ENCODE peak calls at places on chromosome 5, in four cellular contexts. One of them, this sample, is unnamed.
A peak's percentile ranks its signal among the peaks of the same experiment; 100 is the strongest.

GRCh38 chr5:168642019-168642418 is 62.9 kb upstream of the PANK3 start:
- DNase-seq in fibroblast of the conjunctiva: no peak
- DNase-seq in skeletal muscle cell: no peak
- DNase-seq in neuronal stem cell: no peak
- DNase-seq in this sample: no peak

GRCh38 chr5:33441241-33441844 is 578 bp downstream of the TARS1 start:
- DNase-seq in fibroblast of the conjunctiva: peak; percentile 73
- DNase-seq in skeletal muscle cell: peak; percentile 33
- DNase-seq in neuronal stem cell: no peak
- DNase-seq in this sample: no peak

GRCh38 chr5:132176543-132176945 is 51.1 kb downstream of the P4HA2 start:
- DNase-seq in fibroblast of the conjunctiva: no peak
- DNase-seq in skeletal muscle cell: no peak
- DNase-seq in neuronal stem cell: no peak
- DNase-seq in this sample: no peak

GRCh38 chr5:121949885-121950284 is 11.9 kb upstream of the SRFBP1 start:
- DNase-seq in fibroblast of the conjunctiva: peak; percentile 47
- DNase-seq in skeletal muscle cell: peak; percentile 17
- DNase-seq in neuronal stem cell: peak; percentile 30
- DNase-seq in this sample: no peak

GRCh38 chr5:1945606-1946005 is 62.9 kb upstream of the IRX4 start:
- DNase-seq in fibroblast of the conjunctiva: no peak
- DNase-seq in skeletal muscle cell: no peak
- DNase-seq in neuronal stem cell: no peak
- DNase-seq in this sample: no peak

GRCh38 chr5:65823820-65824445 is 101.9 kb downstream of the NLN start:
- DNase-seq in fibroblast of the conjunctiva: no peak
- DNase-seq in skeletal muscle cell: no peak
- DNase-seq in neuronal stem cell: no peak
- DNase-seq in this sample: no peak

GRCh38 chr5:38468202-38468656 is 88.2 kb downstream of the LIFR start:
- DNase-seq in fibroblast of the conjunctiva: peak; percentile 80
- DNase-seq in skeletal muscle cell: peak; percentile 85
- DNase-seq in neuronal stem cell: no peak
- DNase-seq in this sample: no peak

GRCh38 chr5:11656940-11657339 is 247.3 kb downstream of the CTNND2 start:
- DNase-seq in fibroblast of the conjunctiva: no peak
- DNase-seq in skeletal muscle cell: no peak
- DNase-seq in neuronal stem cell: no peak
- DNase-seq in this sample: no peak

GRCh38 chr5:146203011-146203871 is at the start of gene RBM27:
- DNase-seq in fibroblast of the conjunctiva: peak; percentile 98
- DNase-seq in skeletal muscle cell: peak; percentile 96
- DNase-seq in neuronal stem cell: peak; percentile 99
- DNase-seq in this sample: peak; percentile 95

GRCh38 chr5:1512541-1513291 is 11.0 kb downstream of the LPCAT1 start:
- DNase-seq in fibroblast of the conjunctiva: no peak
- DNase-seq in skeletal muscle cell: no peak
- DNase-seq in neuronal stem cell: no peak
- DNase-seq in this sample: no peak

GRCh38 chr5:65481171-65481575 is 547 bp downstream of the ADAMTS6 start:
- DNase-seq in fibroblast of the conjunctiva: no peak
- DNase-seq in skeletal muscle cell: no peak
- DNase-seq in neuronal stem cell: no peak
- DNase-seq in this sample: no peak